ENCODE peak calls at places on chromosome 17, in ten cellular contexts. One of them, this sample, is unnamed.

GRCh38 chr17:61393904-61394629 is 5.6 kb upstream of the TBX2 start:
- DNase-seq in NCI-H1417: no peak
- DNase-seq in GM04503: no peak
- DNase-seq in CD8-positive, alpha-beta memory T cell: no peak
- DNase-seq in GM18507: no peak
- DNase-seq in activated T-cell treated with anti-CD3 and anti-CD28 coated beads, Interleukin-2, amount 50 U/mL, for 1 hour: no peak
- DNase-seq in tibial nerve: no peak
- DNase-seq in GM23338: no peak
- DNase-seq in activated naive CD8-positive, alpha-beta T cell treated with anti-CD3 and anti-CD28 coated beads for 36 hours: no peak
- DNase-seq in stimulated activated CD8-positive, alpha-beta memory T cell treated with anti-CD3 and anti-CD28 coated beads, Interleukin-12 subunit alpha, Interleukin-12 subunit beta, amount 100 ng/mL, for 1 hour: no peak
- DNase-seq in this sample: peak

GRCh38 chr17:52965856-52966255 is 807.3 kb upstream of the CA10 start:
- DNase-seq in NCI-H1417: no peak
- DNase-seq in GM04503: no peak
- DNase-seq in CD8-positive, alpha-beta memory T cell: no peak
- DNase-seq in GM18507: no peak
- DNase-seq in activated T-cell treated with anti-CD3 and anti-CD28 coated beads, Interleukin-2, amount 50 U/mL, for 1 hour: no peak
- DNase-seq in tibial nerve: no peak
- DNase-seq in GM23338: no peak
- DNase-seq in activated naive CD8-positive, alpha-beta T cell treated with anti-CD3 and anti-CD28 coated beads for 36 hours: no peak
- DNase-seq in stimulated activated CD8-positive, alpha-beta memory T cell treated with anti-CD3 and anti-CD28 coated beads, Interleukin-12 subunit alpha, Interleukin-12 subunit beta, amount 100 ng/mL, for 1 hour: no peak
- DNase-seq in this sample: no peak

GRCh38 chr17:57906910-57907309 is 48.3 kb downstream of the CUEDC1 start:
- DNase-seq in NCI-H1417: no peak
- DNase-seq in GM04503: no peak
- DNase-seq in CD8-positive, alpha-beta memory T cell: no peak
- DNase-seq in GM18507: no peak
- DNase-seq in activated T-cell treated with anti-CD3 and anti-CD28 coated beads, Interleukin-2, amount 50 U/mL, for 1 hour: no peak
- DNase-seq in tibial nerve: no peak
- DNase-seq in GM23338: peak
- DNase-seq in activated naive CD8-positive, alpha-beta T cell treated with anti-CD3 and anti-CD28 coated beads for 36 hours: no peak
- DNase-seq in stimulated activated CD8-positive, alpha-beta memory T cell treated with anti-CD3 and anti-CD28 coated beads, Interleukin-12 subunit alpha, Interleukin-12 subunit beta, amount 100 ng/mL, for 1 hour: no peak
- DNase-seq in this sample: peak

GRCh38 chr17:4777969-4778760 is 6.5 kb downstream of the TM4SF5 start:
- DNase-seq in NCI-H1417: peak
- DNase-seq in GM04503: no peak
- DNase-seq in CD8-positive, alpha-beta memory T cell: no peak
- DNase-seq in GM18507: no peak
- DNase-seq in activated T-cell treated with anti-CD3 and anti-CD28 coated beads, Interleukin-2, amount 50 U/mL, for 1 hour: no peak
- DNase-seq in tibial nerve: no peak
- DNase-seq in GM23338: no peak
- DNase-seq in activated naive CD8-positive, alpha-beta T cell treated with anti-CD3 and anti-CD28 coated beads for 36 hours: no peak
- DNase-seq in stimulated activated CD8-positive, alpha-beta memory T cell treated with anti-CD3 and anti-CD28 coated beads, Interleukin-12 subunit alpha, Interleukin-12 subunit beta, amount 100 ng/mL, for 1 hour: no peak
- DNase-seq in this sample: peak

GRCh38 chr17:6660101-6660500 is 8.5 kb downstream of the C17orf100 start:
- DNase-seq in NCI-H1417: no peak
- DNase-seq in GM04503: no peak
- DNase-seq in CD8-positive, alpha-beta memory T cell: no peak
- DNase-seq in GM18507: no peak
- DNase-seq in activated T-cell treated with anti-CD3 and anti-CD28 coated beads, Interleukin-2, amount 50 U/mL, for 1 hour: no peak
- DNase-seq in tibial nerve: no peak
- DNase-seq in GM23338: no peak
- DNase-seq in activated naive CD8-positive, alpha-beta T cell treated with anti-CD3 and anti-CD28 coated beads for 36 hours: no peak
- DNase-seq in stimulated activated CD8-positive, alpha-beta memory T cell treated with anti-CD3 and anti-CD28 coated beads, Interleukin-12 subunit alpha, Interleukin-12 subunit beta, amount 100 ng/mL, for 1 hour: no peak
- DNase-seq in this sample: no peak

GRCh38 chr17:29709861-29710849 is 87.4 kb upstream of the CORO6 start:
- DNase-seq in NCI-H1417: no peak
- DNase-seq in GM04503: no peak
- DNase-seq in CD8-positive, alpha-beta memory T cell: no peak
- DNase-seq in GM18507: no peak
- DNase-seq in activated T-cell treated with anti-CD3 and anti-CD28 coated beads, Interleukin-2, amount 50 U/mL, for 1 hour: no peak
- DNase-seq in tibial nerve: no peak
- DNase-seq in GM23338: no peak
- DNase-seq in activated naive CD8-positive, alpha-beta T cell treated with anti-CD3 and anti-CD28 coated beads for 36 hours: no peak
- DNase-seq in stimulated activated CD8-positive, alpha-beta memory T cell treated with anti-CD3 and anti-CD28 coated beads, Interleukin-12 subunit alpha, Interleukin-12 subunit beta, amount 100 ng/mL, for 1 hour: no peak
- DNase-seq in this sample: no peak

GRCh38 chr17:75088902-75089417 is 1.2 kb downstream of the SLC16A5 start:
- DNase-seq in NCI-H1417: no peak
- DNase-seq in GM04503: no peak
- DNase-seq in CD8-positive, alpha-beta memory T cell: no peak
- DNase-seq in GM18507: no peak
- DNase-seq in activated T-cell treated with anti-CD3 and anti-CD28 coated beads, Interleukin-2, amount 50 U/mL, for 1 hour: peak
- DNase-seq in tibial nerve: no peak
- DNase-seq in GM23338: peak
- DNase-seq in activated naive CD8-positive, alpha-beta T cell treated with anti-CD3 and anti-CD28 coated beads for 36 hours: peak
- DNase-seq in stimulated activated CD8-positive, alpha-beta memory T cell treated with anti-CD3 and anti-CD28 coated beads, Interleukin-12 subunit alpha, Interleukin-12 subunit beta, amount 100 ng/mL, for 1 hour: no peak
- DNase-seq in this sample: no peak

GRCh38 chr17:81489012-81489968 is 23.3 kb downstream of the ACTG1 start:
- DNase-seq in NCI-H1417: peak
- DNase-seq in GM04503: no peak
- DNase-seq in CD8-positive, alpha-beta memory T cell: no peak
- DNase-seq in GM18507: no peak
- DNase-seq in activated T-cell treated with anti-CD3 and anti-CD28 coated beads, Interleukin-2, amount 50 U/mL, for 1 hour: no peak
- DNase-seq in tibial nerve: no peak
- DNase-seq in GM23338: peak
- DNase-seq in activated naive CD8-positive, alpha-beta T cell treated with anti-CD3 and anti-CD28 coated beads for 36 hours: no peak
- DNase-seq in stimulated activated CD8-positive, alpha-beta memory T cell treated with anti-CD3 and anti-CD28 coated beads, Interleukin-12 subunit alpha, Interleukin-12 subunit beta, amount 100 ng/mL, for 1 hour: no peak
- DNase-seq in this sample: peak

GRCh38 chr17:38579934-38580333 is 25.8 kb downstream of the SRCIN1 start:
- DNase-seq in NCI-H1417: peak
- DNase-seq in GM04503: no peak
- DNase-seq in CD8-positive, alpha-beta memory T cell: no peak
- DNase-seq in GM18507: no peak
- DNase-seq in activated T-cell treated with anti-CD3 and anti-CD28 coated beads, Interleukin-2, amount 50 U/mL, for 1 hour: no peak
- DNase-seq in tibial nerve: no peak
- DNase-seq in GM23338: peak
- DNase-seq in activated naive CD8-positive, alpha-beta T cell treated with anti-CD3 and anti-CD28 coated beads for 36 hours: peak
- DNase-seq in stimulated activated CD8-positive, alpha-beta memory T cell treated with anti-CD3 and anti-CD28 coated beads, Interleukin-12 subunit alpha, Interleukin-12 subunit beta, amount 100 ng/mL, for 1 hour: no peak
- DNase-seq in this sample: peak

GRCh38 chr17:68184816-68185436 is 62.9 kb upstream of the AMZ2 start:
- DNase-seq in NCI-H1417: no peak
- DNase-seq in GM04503: no peak
- DNase-seq in CD8-positive, alpha-beta memory T cell: peak
- DNase-seq in GM18507: no peak
- DNase-seq in activated T-cell treated with anti-CD3 and anti-CD28 coated beads, Interleukin-2, amount 50 U/mL, for 1 hour: peak
- DNase-seq in tibial nerve: no peak
- DNase-seq in GM23338: no peak
- DNase-seq in activated naive CD8-positive, alpha-beta T cell treated with anti-CD3 and anti-CD28 coated beads for 36 hours: peak
- DNase-seq in stimulated activated CD8-positive, alpha-beta memory T cell treated with anti-CD3 and anti-CD28 coated beads, Interleukin-12 subunit alpha, Interleukin-12 subunit beta, amount 100 ng/mL, for 1 hour: no peak
- DNase-seq in this sample: peak

GRCh38 chr17:34275881-34276280 is 5.9 kb downstream of the CCL7 start:
- DNase-seq in NCI-H1417: no peak
- DNase-seq in GM04503: peak
- DNase-seq in CD8-positive, alpha-beta memory T cell: no peak
- DNase-seq in GM18507: no peak
- DNase-seq in activated T-cell treated with anti-CD3 and anti-CD28 coated beads, Interleukin-2, amount 50 U/mL, for 1 hour: no peak
- DNase-seq in tibial nerve: no peak
- DNase-seq in GM23338: no peak
- DNase-seq in activated naive CD8-positive, alpha-beta T cell treated with anti-CD3 and anti-CD28 coated beads for 36 hours: no peak
- DNase-seq in stimulated activated CD8-positive, alpha-beta memory T cell treated with anti-CD3 and anti-CD28 coated beads, Interleukin-12 subunit alpha, Interleukin-12 subunit beta, amount 100 ng/mL, for 1 hour: no peak
- DNase-seq in this sample: peak